ENCODE peak calls at places on chromosomes 11 and 22, in ten cellular contexts. Q is fibroblast of lung; P is psoas muscle; T is body of pancreas; J is cardiac muscle cell; B is heart left ventricle; C is MM.1S; D is HAP-1; W is CD8-positive, alpha-beta T cell; O is HCT116. L is an unnamed sample. For H3K4me1, the result is how much of the 10 kb centered on the place peaks cover.

GRCh38 chr22:36874309-36874696 is 13.5 kb downstream of the NCF4 start:
- DNase-seq in Q (no peak), T (no peak), D (no peak), P (no peak), J (no peak), B (no peak), W (no peak), O (no peak), C (no peak), L (no peak)

GRCh38 chr11:66809592-66809991 is 33.6 kb upstream of the RCE1 start:
- DNase-seq in J (no peak), O (no peak), W (no peak), D (no peak), Q (no peak), P (no peak), B (no peak), C (no peak), T (no peak), L (no peak)

GRCh38 chr11:110032257-110032656 is 60.9 kb upstream of the ZC3H12C start:
- DNase-seq in B (no peak), O (no peak), J (no peak), P (no peak), C (peak), T (no peak), D (no peak), W (no peak), Q (no peak), L (no peak)

GRCh38 chr11:6604081-6604626 is 580 bp downstream of the ILK start:
- DNase-seq in B (peak), O (no peak), P (peak), T (peak), Q (peak), C (peak), W (peak), J (peak), D (peak), L (peak)

GRCh38 chr11:17991799-17992433 is 20.9 kb downstream of the SERGEF start:
- DNase-seq in O (peak), B (no peak), W (peak), C (peak), T (peak), P (no peak), D (peak), Q (peak), J (peak), L (no peak)

GRCh38 chr22:42994917-42995562 is 19.9 kb downstream of the PACSIN2 start:
- DNase-seq in B (no peak), C (no peak), P (peak), W (no peak), J (peak), D (no peak), O (no peak), T (peak), Q (peak), L (peak)

GRCh38 chr11:8828580-8829358 is 82.2 kb upstream of the AKIP1 start:
- DNase-seq in B (no peak), P (no peak), J (peak), Q (no peak), T (no peak), O (no peak), W (no peak), D (no peak), C (no peak), L (no peak)

GRCh38 chr22:21931056-21931455 is 21.6 kb downstream of the PPM1F start:
- DNase-seq in B (no peak), O (no peak), W (no peak), D (no peak), C (no peak), Q (no peak), J (no peak), T (no peak), P (no peak), L (no peak)

GRCh38 chr22:20983081-20983745 is 1.1 kb downstream of the LZTR1 start:
- DNase-seq in Q (no peak), C (no peak), T (no peak), P (no peak), O (no peak), B (no peak), D (no peak), J (no peak), W (no peak), L (no peak)

GRCh38 chr11:129061466-129062194 is 119.0 kb upstream of the TP53AIP1 start:
- DNase-seq in O (peak), B (no peak), W (no peak), T (no peak), Q (no peak), P (no peak), C (no peak), J (peak), D (no peak), L (no peak)

GRCh38 chr11:113085446-113085845 is 124.2 kb downstream of the NCAM1 start:
- DNase-seq in B (no peak), D (no peak), T (no peak), O (no peak), Q (no peak), C (no peak), W (no peak), P (no peak), J (no peak), L (no peak)

GRCh38 chr11:15170170-15170569 is 55.4 kb downstream of the INSC start:
- DNase-seq in J (no peak), Q (no peak), C (no peak), B (no peak), W (no peak), P (no peak), T (no peak), D (no peak), O (no peak), L (no peak)

GRCh38 chr11:87870081-87870480 is 305.2 kb downstream of the RAB38 start:
- DNase-seq in J (no peak), W (no peak), D (no peak), P (no peak), C (no peak), Q (no peak), T (no peak), O (no peak), B (no peak), L (no peak)

GRCh38 chr11:103091441-103091809 is 535 bp downstream of the DCUN1D5 start:
- DNase-seq in D (peak), O (no peak), J (peak), C (peak), P (peak), Q (peak), T (peak), B (peak), W (peak), L (peak)

GRCh38 chr11:132099692-132100091 is 729.3 kb downstream of the NTM start:
- DNase-seq in T (peak), B (no peak), P (no peak), O (no peak), D (no peak), W (no peak), J (peak), C (peak), Q (no peak), L (no peak)

GRCh38 chr22:37160037-37160436 is 10.3 kb upstream of the IL2RB start:
- DNase-seq in B (peak), T (no peak), W (no peak), C (no peak), Q (no peak), J (no peak), O (no peak), D (no peak), P (peak), L (peak)

GRCh38 chr11:107593941-107594340 is 3.0 kb downstream of the ELMOD1 start:
- DNase-seq in D (peak), O (no peak), Q (no peak), T (no peak), B (no peak), C (no peak), W (no peak), P (no peak), J (no peak), L (no peak)

GRCh38 chr11:9461068-9461759 is 402 bp downstream of the ZNF143 start:
- DNase-seq in D (peak), W (peak), B (peak), P (peak), Q (peak), C (peak), T (peak), J (peak), O (no peak), L (peak)

GRCh38 chr22:36144886-36145541 is 15.5 kb downstream of the APOL3 start:
- DNase-seq in W (peak), J (peak), B (no peak), T (peak), C (peak), D (peak), Q (peak), O (peak), P (peak), L (peak)

GRCh38 chr11:81644239-81644840 is 1089.3 kb downstream of the FAM181B start:
- DNase-seq in T (peak), D (peak), W (no peak), B (no peak), J (peak), P (no peak), O (peak), C (peak), Q (peak), L (peak)

GRCh38 chr11:46800177-46800576 is 45.9 kb downstream of the CKAP5 start:
- DNase-seq in Q (no peak), C (no peak), T (no peak), B (no peak), J (no peak), W (no peak), P (no peak), D (no peak), O (no peak), L (no peak)

GRCh38 chr11:57345555-57346151 is 7.5 kb downstream of the P2RX3 start:
- DNase-seq in T (peak), Q (peak), B (peak), W (peak), J (peak), O (peak), C (peak), D (peak), P (peak), L (peak)

GRCh38 chr11:62108017-62108750 is 15.6 kb upstream of the INCENP start:
- DNase-seq in C (peak), T (peak), P (no peak), B (no peak), D (peak), O (peak), W (peak), Q (peak), J (peak), L (no peak)

GRCh38 chr11:115873813-115874212 is 369.6 kb upstream of the CADM1 start:
- DNase-seq in T (no peak), B (no peak), P (no peak), C (no peak), W (no peak), D (no peak), J (no peak), O (no peak), Q (no peak), L (no peak)

GRCh38 chr22:18973264-18974031 is 37.4 kb upstream of the PRODH start:
- DNase-seq in Q (no peak), T (peak), J (no peak), W (no peak), P (peak), D (no peak), B (peak), O (no peak), C (no peak), L (peak)

GRCh38 chr11:121559812-121560211 is 107.0 kb upstream of the SORL1-AS1 start:
- DNase-seq in Q (no peak), T (no peak), J (no peak), C (no peak), O (no peak), B (no peak), P (no peak), W (no peak), D (no peak), L (no peak)

GRCh38 chr22:49566141-49566541 is 261.5 kb downstream of the BRD1 start:
- DNase-seq in J (no peak), P (no peak), W (no peak), B (no peak), D (peak), C (no peak), Q (no peak), T (no peak), O (no peak), L (peak)

GRCh38 chr11:71451596-71452353 is 1.2 kb upstream of the NADSYN1 start:
- DNase-seq in O (no peak), J (no peak), T (peak), P (peak), Q (no peak), W (no peak), B (no peak), C (no peak), D (peak), L (no peak)

GRCh38 chr11:79100093-79100704 is 340.6 kb downstream of the TENM4 start:
- DNase-seq in B (no peak), O (peak), J (peak), P (no peak), C (peak), D (peak), W (no peak), Q (peak), T (peak), L (no peak)

GRCh38 chr11:106986261-106986660 is 32.0 kb downstream of the GUCY1A2 start:
- DNase-seq in W (no peak), D (no peak), P (no peak), C (no peak), O (no peak), J (peak), Q (peak), B (no peak), T (no peak), L (no peak)

GRCh38 chr22:48942698-48943566 is 884.7 kb downstream of the BRD1 start:
- DNase-seq in Q (no peak), C (no peak), D (no peak), P (no peak), B (no peak), W (no peak), T (no peak), O (no peak), J (no peak), L (peak)

GRCh38 chr11:95505927-95506426 is 275.0 kb upstream of the SESN3 start:
- DNase-seq in J (peak), T (no peak), W (no peak), P (no peak), O (no peak), D (no peak), Q (peak), B (no peak), C (peak), L (peak)

GRCh38 chr11:110147965-110148709 is 54.9 kb downstream of the ZC3H12C start:
- DNase-seq in O (peak), J (peak), C (no peak), D (no peak), B (no peak), W (no peak), Q (peak), P (no peak), T (no peak), L (peak)

GRCh38 chr11:60944504-60945294 is 7.3 kb downstream of the SLC15A3 start:
- DNase-seq in Q (no peak), W (no peak), C (peak), B (no peak), T (no peak), J (no peak), O (no peak), D (no peak), P (no peak), L (no peak)

GRCh38 chr22:23403720-23404688 is 176.1 kb downstream of the IGLL1 start:
- DNase-seq in W (no peak), C (no peak), O (no peak), B (no peak), Q (no peak), T (no peak), J (no peak), P (peak), D (no peak), L (peak)

GRCh38 chr11:1231396-1232327 is 8.8 kb downstream of the MUC5B start:
- DNase-seq in O (no peak), D (peak), W (no peak), P (peak), C (no peak), B (peak), Q (no peak), T (peak), J (no peak), L (peak)

GRCh38 chr11:130178992-130179391 is 19.4 kb downstream of the ST14 start:
- DNase-seq in B (no peak), W (no peak), Q (no peak), C (no peak), P (no peak), D (no peak), T (no peak), J (no peak), O (no peak), L (no peak)
- H3K4me1 ChIP-seq in B (under half), W (under half), Q (under half), C (half or more), P (under half), D (under half), T (half or more), J (under half), O (under half), L (under half)

GRCh38 chr11:73384871-73385692 is 8.9 kb downstream of the RELT start:
- DNase-seq in J (no peak), O (no peak), W (no peak), P (peak), C (no peak), D (no peak), Q (no peak), T (peak), B (peak), L (peak)
- H3K4me3 ChIP-seq in J (no peak), O (no peak), W (no peak), P (peak), C (no peak), D (no peak), Q (no peak), T (no peak), B (no peak), L (no peak)

DNA sequence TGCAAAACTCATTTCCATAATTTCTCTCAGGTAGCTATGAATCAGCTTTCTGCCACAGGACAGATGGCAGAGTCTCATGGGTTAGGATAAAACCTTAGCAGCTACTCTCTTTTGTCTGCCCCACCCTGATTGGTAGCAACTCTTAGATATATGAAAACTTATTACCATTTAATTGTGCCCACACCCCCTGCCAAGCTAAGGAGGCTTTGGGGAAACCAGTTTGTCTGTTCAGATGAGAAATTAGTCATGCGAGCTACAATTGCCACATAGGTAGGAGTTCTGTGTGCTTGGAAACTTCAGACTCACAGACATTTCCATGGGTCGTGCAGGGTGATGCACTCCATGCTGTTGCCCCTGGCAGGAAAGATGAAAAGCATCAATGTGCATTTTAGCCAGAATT is 39.9 kb downstream of the CD44 start:
- DNase-seq in C (no peak), D (no peak), B (no peak), O (no peak), T (no peak), Q (no peak), P (no peak), J (no peak), W (no peak), L (no peak)
- H3K4me1 ChIP-seq in C (half or more), D (under half), B (under half), O (under half), T (under half), Q (under half), P (under half), J (under half), W (half or more), L (half or more)

DNA sequence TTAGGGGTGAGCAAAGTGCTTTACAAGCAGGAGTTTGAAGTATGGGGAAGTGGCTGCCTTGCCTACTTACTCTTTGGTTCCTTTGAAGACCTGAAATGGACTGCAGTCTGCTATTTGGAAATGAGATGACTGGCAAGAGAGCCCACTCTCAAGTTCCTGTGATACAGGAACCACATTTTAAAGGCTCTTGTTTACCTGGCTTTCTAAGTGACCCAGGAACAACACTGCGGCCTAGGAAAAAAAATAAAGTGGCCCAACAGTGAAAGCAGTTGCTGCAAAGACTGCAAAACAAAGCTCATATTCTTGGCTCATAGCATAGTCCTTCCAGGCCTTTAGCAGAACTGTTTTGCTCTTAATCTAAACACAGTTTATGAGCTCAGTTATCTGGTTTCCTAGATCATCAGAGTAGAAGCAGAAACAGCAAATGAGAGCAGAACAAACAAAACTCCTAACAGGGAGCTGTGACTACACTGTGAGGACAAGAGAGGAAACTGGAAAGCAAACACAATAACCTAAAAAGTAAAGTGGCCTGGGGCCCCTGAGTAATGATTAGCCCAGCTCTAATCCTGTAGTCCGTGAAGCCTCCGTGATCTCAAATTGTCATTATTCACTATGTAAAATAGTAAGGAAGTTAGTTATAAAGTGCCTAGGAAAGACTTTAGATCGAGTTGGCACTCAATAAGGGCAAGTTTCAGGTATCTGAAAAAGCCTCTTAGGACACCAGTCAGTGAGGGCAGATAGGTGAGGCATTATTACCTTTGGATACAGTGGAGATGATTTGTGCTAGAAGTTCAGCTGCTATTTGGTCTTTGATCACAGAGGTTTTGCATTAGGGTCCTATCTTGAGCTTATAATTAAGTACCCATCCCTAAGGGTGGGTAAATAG is 11.5 kb downstream of the CCDC117 start:
- DNase-seq in W (no peak), D (no peak), T (no peak), J (no peak), B (no peak), P (no peak), C (no peak), O (no peak), Q (peak), L (no peak)
- H3K4me3 ChIP-seq in W (no peak), D (no peak), T (no peak), J (no peak), B (no peak), P (no peak), C (no peak), O (no peak), Q (no peak), L (no peak)

DNA sequence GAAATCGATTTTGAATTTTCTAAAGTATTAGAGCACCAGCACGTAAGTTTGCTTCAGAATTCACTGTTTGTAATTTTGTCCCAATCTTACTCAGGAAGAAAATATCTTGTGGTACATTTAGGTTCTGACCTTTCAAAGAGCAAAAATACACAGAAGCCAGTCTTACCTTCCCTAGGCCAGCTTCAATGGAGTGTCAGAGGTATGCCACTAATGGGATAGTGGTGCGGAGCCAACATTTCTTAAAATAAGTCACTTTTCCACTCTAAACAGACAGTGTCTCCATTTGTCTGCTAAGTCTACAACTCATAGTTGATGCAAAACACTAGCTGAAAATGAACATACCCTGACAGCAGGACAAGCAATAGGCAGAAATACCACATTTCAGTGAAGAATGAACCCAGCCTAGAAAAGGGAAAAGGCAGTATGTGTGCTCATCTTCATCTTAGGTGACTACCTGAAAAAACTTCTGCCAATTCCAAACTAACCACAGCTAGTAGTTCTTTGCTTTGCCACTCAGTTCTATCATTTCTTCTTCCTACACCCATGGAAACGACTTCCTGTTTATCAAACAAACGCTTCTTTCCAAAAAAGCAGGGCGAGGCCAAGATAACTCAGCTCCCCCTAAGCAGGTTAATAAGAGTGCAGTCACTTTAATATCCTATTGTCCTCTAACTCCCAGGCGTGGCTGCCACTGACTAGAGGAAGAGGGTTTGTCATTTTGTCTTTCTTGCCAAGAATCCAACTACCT is 94.0 kb upstream of the APOA1 start:
- DNase-seq in B (no peak), P (no peak), J (peak), O (no peak), T (no peak), Q (peak), W (peak), D (no peak), C (no peak), L (peak)
- H3K4me1 ChIP-seq in B (under half), P (under half), J (under half), O (under half), T (under half), Q (under half), W (half or more), D (under half), C (half or more), L (under half)

L was measured in osteoblast.